ENCODE peak calls at places on chromosomes 13 and 19, in four cellular contexts. One of them, this sample, is unnamed.

GRCh38 chr13:53351040-53351439 is 322.4 kb downstream of the OLFM4 start:
- DNase-seq in mesenchymal stem cell: no peak
- DNase-seq in Karpas-422: no peak
- DNase-seq in adrenal gland: no peak
- DNase-seq in this sample: no peak

GRCh38 chr13:25171517-25172302 is at the start of gene AMER2:
- DNase-seq in mesenchymal stem cell: peak; percentile 35
- DNase-seq in Karpas-422: no peak
- DNase-seq in adrenal gland: peak; percentile 62
- DNase-seq in this sample: peak; percentile 65

GRCh38 chr19:51137812-51138425 is 4.2 kb upstream of the SIGLEC7 start:
- DNase-seq in mesenchymal stem cell: no peak
- DNase-seq in Karpas-422: no peak
- DNase-seq in adrenal gland: no peak
- DNase-seq in this sample: no peak

GRCh38 chr13:94196426-94196825 is 283.1 kb downstream of the DCT start:
- DNase-seq in mesenchymal stem cell: no peak
- DNase-seq in Karpas-422: no peak
- DNase-seq in adrenal gland: no peak
- DNase-seq in this sample: no peak

GRCh38 chr13:52749446-52749845 is 9.8 kb upstream of the CNMD start:
- DNase-seq in mesenchymal stem cell: no peak
- DNase-seq in Karpas-422: no peak
- DNase-seq in adrenal gland: no peak
- DNase-seq in this sample: no peak

GRCh38 chr19:39080431-39080830 is 3.7 kb upstream of the ACP7 start:
- DNase-seq in mesenchymal stem cell: no peak
- DNase-seq in Karpas-422: no peak
- DNase-seq in adrenal gland: no peak
- DNase-seq in this sample: peak; percentile 19

GRCh38 chr13:20714161-20714560 is 10.7 kb downstream of the IL17D start:
- DNase-seq in mesenchymal stem cell: no peak
- DNase-seq in Karpas-422: no peak
- DNase-seq in adrenal gland: no peak
- DNase-seq in this sample: no peak

GRCh38 chr19:24140099-24140498 is 53.1 kb downstream of the ZNF254 start:
- DNase-seq in mesenchymal stem cell: peak; percentile 28
- DNase-seq in Karpas-422: no peak
- DNase-seq in adrenal gland: no peak
- DNase-seq in this sample: no peak

GRCh38 chr19:17448190-17448967 is at the start of gene TMEM221:
- DNase-seq in mesenchymal stem cell: peak; percentile 44
- DNase-seq in Karpas-422: peak; percentile 68
- DNase-seq in adrenal gland: peak; percentile 67
- DNase-seq in this sample: peak; percentile 95

GRCh38 chr19:37845932-37846331 is 60.5 kb downstream of the WDR87 start:
- DNase-seq in mesenchymal stem cell: no peak
- DNase-seq in Karpas-422: no peak
- DNase-seq in adrenal gland: no peak
- DNase-seq in this sample: no peak

GRCh38 chr19:10010939-10011338 is 635 bp upstream of the COL5A3 start:
- DNase-seq in mesenchymal stem cell: no peak
- DNase-seq in Karpas-422: no peak
- DNase-seq in adrenal gland: no peak
- DNase-seq in this sample: no peak

GRCh38 chr13:45989607-45990006 is 62.9 kb downstream of the ZC3H13 start:
- DNase-seq in mesenchymal stem cell: no peak
- DNase-seq in Karpas-422: no peak
- DNase-seq in adrenal gland: no peak
- DNase-seq in this sample: peak; percentile 79

GRCh38 chr19:42191855-42192254 is 25.6 kb downstream of the DEDD2 start:
- DNase-seq in mesenchymal stem cell: peak; percentile 63
- DNase-seq in Karpas-422: no peak
- DNase-seq in adrenal gland: no peak
- DNase-seq in this sample: peak; percentile 93

GRCh38 chr13:61600360-61601033 is 184.8 kb upstream of the PCDH20 start:
- DNase-seq in mesenchymal stem cell: no peak
- DNase-seq in Karpas-422: no peak
- DNase-seq in adrenal gland: no peak
- DNase-seq in this sample: no peak

GRCh38 chr19:13794752-13795589 is at the start of gene ZSWIM4:
- DNase-seq in mesenchymal stem cell: peak; percentile 100
- DNase-seq in Karpas-422: peak; percentile 99
- DNase-seq in adrenal gland: peak; percentile 99
- DNase-seq in this sample: peak; percentile 100

GRCh38 chr19:32372726-32373613 is 27.6 kb downstream of the ZNF507 start:
- DNase-seq in mesenchymal stem cell: no peak
- DNase-seq in Karpas-422: no peak
- DNase-seq in adrenal gland: no peak
- DNase-seq in this sample: no peak

GRCh38 chr19:38047048-38047435 is 140.0 kb downstream of the SIPA1L3 start:
- DNase-seq in mesenchymal stem cell: no peak
- DNase-seq in Karpas-422: peak; percentile 62
- DNase-seq in adrenal gland: no peak
- DNase-seq in this sample: no peak

GRCh38 chr13:54373211-54373610 is 1344.6 kb downstream of the OLFM4 start:
- DNase-seq in mesenchymal stem cell: no peak
- DNase-seq in Karpas-422: no peak
- DNase-seq in adrenal gland: no peak
- DNase-seq in this sample: no peak

GRCh38 chr19:52584686-52585085 is 14.6 kb downstream of the ZNF701 start:
- DNase-seq in mesenchymal stem cell: no peak
- DNase-seq in Karpas-422: no peak
- DNase-seq in adrenal gland: no peak
- DNase-seq in this sample: no peak

GRCh38 chr13:94163535-94163934 is 315.9 kb downstream of the DCT start:
- DNase-seq in mesenchymal stem cell: no peak
- DNase-seq in Karpas-422: no peak
- DNase-seq in adrenal gland: no peak
- DNase-seq in this sample: no peak

GRCh38 chr19:21269813-21270212 is 59.4 kb downstream of the ZNF708 start:
- DNase-seq in mesenchymal stem cell: no peak
- DNase-seq in Karpas-422: no peak
- DNase-seq in adrenal gland: no peak
- DNase-seq in this sample: peak; percentile 41

GRCh38 chr19:1155352-1156304 is 18.4 kb downstream of the SBNO2 start:
- DNase-seq in mesenchymal stem cell: no peak
- DNase-seq in Karpas-422: no peak
- DNase-seq in adrenal gland: peak; percentile 84
- DNase-seq in this sample: peak; percentile 96

GRCh38 chr19:56066152-56067023 is 54.7 kb downstream of the ZNF787 start:
- DNase-seq in mesenchymal stem cell: peak; percentile 50
- DNase-seq in Karpas-422: peak; percentile 83
- DNase-seq in adrenal gland: peak; percentile 77
- DNase-seq in this sample: peak; percentile 95

GRCh38 chr13:109725297-109725696 is 61.1 kb downstream of the IRS2 start:
- DNase-seq in mesenchymal stem cell: no peak
- DNase-seq in Karpas-422: no peak
- DNase-seq in adrenal gland: no peak
- DNase-seq in this sample: no peak
- H3K4me3 ChIP-seq in mesenchymal stem cell: no peak overlapping the region
- H3K4me3 ChIP-seq in Karpas-422: no peak overlapping the region
- H3K4me3 ChIP-seq in adrenal gland: no peak overlapping the region
- H3K4me3 ChIP-seq in this sample: no peak overlapping the region

DNA sequence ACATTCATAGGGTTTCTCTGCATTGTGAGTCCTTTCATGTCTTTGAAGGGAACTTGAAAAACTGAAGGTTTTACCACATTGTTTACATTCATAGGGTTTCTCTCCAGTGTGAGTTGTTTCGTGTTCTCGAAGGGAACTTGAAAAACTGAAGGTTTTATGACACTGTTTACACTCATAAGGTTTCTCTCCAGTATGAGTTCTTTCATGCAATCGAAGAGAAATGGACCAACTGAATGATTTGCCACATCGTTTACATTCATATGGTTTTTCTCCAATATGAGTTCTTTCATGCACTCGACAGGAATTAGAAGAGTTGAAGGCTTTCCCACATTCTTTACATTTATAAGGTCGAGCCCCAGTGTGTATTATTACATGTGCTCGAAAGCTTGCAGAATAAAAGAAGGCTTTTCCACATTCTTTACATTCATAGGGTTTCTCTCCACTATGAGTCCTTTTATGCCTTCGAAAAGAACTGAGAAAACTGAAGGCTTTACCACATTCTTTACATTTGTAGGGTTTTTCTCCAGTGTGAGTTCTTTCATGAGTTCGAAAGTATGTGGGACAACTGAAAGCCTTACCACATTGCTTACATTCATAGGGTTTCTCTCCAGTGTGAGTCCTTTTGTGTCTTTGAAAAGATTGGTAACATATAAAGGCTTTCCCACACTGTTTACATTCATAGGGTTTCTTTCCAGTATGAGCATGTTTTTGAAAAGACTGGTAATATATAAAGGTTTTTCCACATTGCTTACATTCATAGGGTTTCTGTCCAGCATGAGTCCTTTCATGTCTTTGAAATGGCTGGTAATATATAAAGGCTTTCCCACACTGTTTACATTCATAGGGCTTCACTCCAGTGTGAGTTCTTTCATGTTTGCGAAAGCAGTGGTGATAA is 20.7 kb downstream of the ZNF14 start:
- DNase-seq in mesenchymal stem cell: peak; percentile 6
- DNase-seq in Karpas-422: peak; percentile 40
- DNase-seq in adrenal gland: no peak
- DNase-seq in this sample: no peak
- H3K9me3 ChIP-seq in mesenchymal stem cell: peaks cover 99% of the 10 kb centered on the region
- H3K9me3 ChIP-seq in Karpas-422: peaks cover 83% of the 10 kb centered on the region
- H3K9me3 ChIP-seq in adrenal gland: peaks cover 34% of the 10 kb centered on the region
- H3K9me3 ChIP-seq in this sample: peaks cover 66% of the 10 kb centered on the region

GRCh38 chr13:98449273-98449672 is 127.6 kb downstream of the STK24 start:
- DNase-seq in mesenchymal stem cell: no peak
- DNase-seq in Karpas-422: no peak
- DNase-seq in adrenal gland: no peak
- DNase-seq in this sample: peak; percentile 22
- H3K27ac ChIP-seq in mesenchymal stem cell: no peak overlapping the region
- H3K27ac ChIP-seq in Karpas-422: no peak overlapping the region
- H3K27ac ChIP-seq in adrenal gland: no peak overlapping the region
- H3K27ac ChIP-seq in this sample: peak overlapping the region; percentile 96

GRCh38 chr13:37870895-37871550 is 1.5 kb upstream of the TRPC4 start:
- DNase-seq in mesenchymal stem cell: peak; percentile 81
- DNase-seq in Karpas-422: no peak
- DNase-seq in adrenal gland: no peak
- DNase-seq in this sample: peak; percentile 88
- H3K4me3 ChIP-seq in mesenchymal stem cell: peak overlapping the region; percentile 91
- H3K4me3 ChIP-seq in Karpas-422: no peak overlapping the region
- H3K4me3 ChIP-seq in adrenal gland: no peak overlapping the region
- H3K4me3 ChIP-seq in this sample: peak overlapping the region; percentile 82

DNA sequence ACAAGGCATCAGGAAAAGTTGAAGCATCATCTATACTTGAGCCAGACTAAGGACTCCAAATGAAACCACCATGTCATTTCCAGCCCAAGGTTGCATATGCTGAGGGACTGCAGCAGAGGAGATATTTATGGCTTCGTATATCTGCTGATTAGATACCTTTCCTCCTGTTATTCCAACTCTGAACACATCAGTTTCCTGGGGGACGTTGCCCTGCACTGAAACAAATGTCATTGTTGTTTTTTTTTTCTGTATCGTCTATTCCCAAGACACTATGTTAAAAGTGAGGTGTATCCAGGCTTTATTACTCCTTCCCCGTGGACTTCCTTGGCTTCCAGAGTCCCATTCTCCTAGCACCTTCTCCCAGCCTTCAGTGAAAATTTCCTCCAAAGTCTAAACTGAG is at the start of gene OR7A17:
- DNase-seq in mesenchymal stem cell: no peak
- DNase-seq in Karpas-422: no peak
- DNase-seq in adrenal gland: no peak
- DNase-seq in this sample: no peak
- H3K9me3 ChIP-seq in mesenchymal stem cell: no peaks in the 10 kb centered on the region
- H3K9me3 ChIP-seq in Karpas-422: peaks cover 4% of the 10 kb centered on the region
- H3K9me3 ChIP-seq in adrenal gland: no peaks in the 10 kb centered on the region
- H3K9me3 ChIP-seq in this sample: no peaks in the 10 kb centered on the region

DNA sequence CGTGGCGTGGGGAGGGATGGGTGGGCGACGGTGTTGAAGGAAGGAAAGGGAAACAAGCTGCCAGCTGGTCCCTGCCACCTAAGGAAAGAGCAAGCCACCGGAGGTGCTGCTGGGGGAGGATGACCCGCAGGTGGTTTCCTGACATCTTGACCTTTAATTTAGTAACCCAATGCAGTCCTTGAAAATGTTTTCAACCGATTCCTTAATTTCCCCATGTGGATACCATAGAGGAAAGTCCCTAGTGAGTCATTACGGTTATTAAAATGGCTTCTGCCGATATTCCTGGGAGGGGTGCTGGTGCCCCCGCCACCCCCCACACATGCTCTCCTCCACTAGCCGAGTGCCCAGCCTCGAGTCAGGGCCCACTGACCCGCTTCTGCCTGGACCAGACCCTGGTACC is 6.3 kb upstream of the ANKRD10 start:
- DNase-seq in mesenchymal stem cell: no peak
- DNase-seq in Karpas-422: no peak
- DNase-seq in adrenal gland: no peak
- DNase-seq in this sample: no peak
- H3K27ac ChIP-seq in mesenchymal stem cell: no peak overlapping the region
- H3K27ac ChIP-seq in Karpas-422: no peak overlapping the region
- H3K27ac ChIP-seq in adrenal gland: no peak overlapping the region
- H3K27ac ChIP-seq in this sample: no peak overlapping the region

GRCh38 chr19:6216236-6216995 is 63.4 kb downstream of the MLLT1 start:
- DNase-seq in mesenchymal stem cell: no peak
- DNase-seq in Karpas-422: no peak
- DNase-seq in adrenal gland: no peak
- DNase-seq in this sample: peak; percentile 79

GRCh38 chr19:6213266-6213595 is 66.5 kb downstream of the MLLT1 start:
- DNase-seq in mesenchymal stem cell: no peak
- DNase-seq in Karpas-422: no peak
- DNase-seq in adrenal gland: no peak
- DNase-seq in this sample: peak; percentile 87

GRCh38 chr19:6215701-6216235 is 64.0 kb downstream of the MLLT1 start:
- DNase-seq in mesenchymal stem cell: no peak
- DNase-seq in Karpas-422: no peak
- DNase-seq in adrenal gland: no peak
- DNase-seq in this sample: peak; percentile 65

GRCh38 chr19:6213696-6214585 is 65.8 kb downstream of the MLLT1 start:
- DNase-seq in mesenchymal stem cell: no peak
- DNase-seq in Karpas-422: no peak
- DNase-seq in adrenal gland: peak; percentile 16
- DNase-seq in this sample: peak; percentile 80

GRCh38 chr19:6214881-6215541 is 64.8 kb downstream of the MLLT1 start:
- DNase-seq in mesenchymal stem cell: no peak
- DNase-seq in Karpas-422: no peak
- DNase-seq in adrenal gland: peak; percentile 22
- DNase-seq in this sample: peak; percentile 81
- H3K4me3 ChIP-seq in mesenchymal stem cell: no peak overlapping the region
- H3K4me3 ChIP-seq in Karpas-422: no peak overlapping the region
- H3K4me3 ChIP-seq in adrenal gland: no peak overlapping the region
- H3K4me3 ChIP-seq in this sample: no peak overlapping the region

GRCh38 chr19:53652476-53652875 is 20.7 kb downstream of the DPRX start:
- DNase-seq in mesenchymal stem cell: no peak
- DNase-seq in Karpas-422: no peak
- DNase-seq in adrenal gland: no peak
- DNase-seq in this sample: no peak
- H3K9me3 ChIP-seq in mesenchymal stem cell: peaks cover 19% of the 10 kb centered on the region
- H3K9me3 ChIP-seq in Karpas-422: peaks cover 32% of the 10 kb centered on the region
- H3K9me3 ChIP-seq in adrenal gland: no peaks in the 10 kb centered on the region
- H3K9me3 ChIP-seq in this sample: no peaks in the 10 kb centered on the region

DNA sequence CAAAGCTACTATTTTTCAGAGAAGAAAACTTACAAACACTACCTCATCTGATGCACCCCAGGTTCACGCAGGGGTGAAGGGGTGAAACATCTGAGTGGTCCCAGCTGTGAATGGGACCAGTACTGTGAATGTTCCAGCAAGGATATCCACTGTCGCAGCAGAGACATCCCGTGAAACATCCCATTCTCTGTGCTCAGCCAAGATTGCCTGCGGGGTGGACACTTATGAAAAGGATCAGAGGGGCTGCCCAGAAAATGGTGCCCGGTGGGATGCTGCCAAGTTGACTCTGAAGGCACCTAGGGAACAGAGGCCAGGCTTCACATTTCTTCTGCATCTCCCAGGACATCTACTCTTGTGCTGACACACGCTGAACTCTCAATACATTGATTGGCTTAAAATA is 15.9 kb downstream of the IRS2 start:
- DNase-seq in mesenchymal stem cell: no peak
- DNase-seq in Karpas-422: no peak
- DNase-seq in adrenal gland: no peak
- DNase-seq in this sample: no peak
- H3K27ac ChIP-seq in mesenchymal stem cell: no peak overlapping the region
- H3K27ac ChIP-seq in Karpas-422: no peak overlapping the region
- H3K27ac ChIP-seq in adrenal gland: peak overlapping the region; percentile 37
- H3K27ac ChIP-seq in this sample: no peak overlapping the region